ENCODE peak calls at places on chromosomes 2 and 18, in six cellular contexts. Z, U, W, J, Q and V are unnamed samples.

GRCh38 chr18:69936191-69936558 is 11.5 kb downstream of the CD226 start:
- DNase-seq in U (no peak), Z (peak), Q (no peak), J (no peak), W (no peak), V (peak)

GRCh38 chr2:140344842-140345241 is 1564.7 kb upstream of the NXPH2 start:
- DNase-seq in W (no peak), J (no peak), U (no peak), Z (no peak), Q (no peak), V (no peak)

GRCh38 chr2:38301340-38301968 is 75.6 kb downstream of the ATL2 start:
- DNase-seq in Q (no peak), Z (no peak), U (no peak), W (no peak), J (no peak), V (no peak)

GRCh38 chr2:9517118-9517782 is 38.4 kb downstream of the ADAM17 start:
- DNase-seq in W (no peak), J (no peak), Q (no peak), U (no peak), Z (no peak), V (no peak)

GRCh38 chr2:177753682-177754475 is 318.7 kb downstream of the PDE11A start:
- DNase-seq in J (peak), W (peak), U (peak), Z (peak), Q (peak), V (peak)

GRCh38 chr2:12244070-12244469 is 472.7 kb upstream of the TRIB2 start:
- DNase-seq in J (no peak), Q (no peak), W (no peak), U (no peak), Z (peak), V (no peak)

GRCh38 chr2:217900010-217900779 is 102.6 kb downstream of the TNS1 start:
- DNase-seq in W (no peak), Q (no peak), J (no peak), Z (no peak), U (no peak), V (no peak)

GRCh38 chr2:191170773-191171172 is 20.0 kb upstream of the STAT4 start:
- DNase-seq in Q (no peak), J (no peak), Z (no peak), W (no peak), U (no peak), V (no peak)

GRCh38 chr2:37652199-37652640 is 19.2 kb downstream of the CDC42EP3 start:
- DNase-seq in Q (no peak), U (no peak), Z (peak), J (no peak), W (no peak), V (no peak)

GRCh38 chr2:23606968-23607367 is 222.0 kb downstream of the KLHL29 start:
- DNase-seq in Q (no peak), W (no peak), U (no peak), Z (peak), J (no peak), V (no peak)

GRCh38 chr2:234768608-234769196 is 183.1 kb upstream of the SH3BP4 start:
- DNase-seq in U (no peak), Z (no peak), Q (no peak), W (no peak), J (no peak), V (no peak)

GRCh38 chr2:23703037-23703582 is 223.8 kb downstream of the ATAD2B start:
- DNase-seq in J (no peak), U (peak), Z (no peak), W (no peak), Q (no peak), V (no peak)

GRCh38 chr2:155792666-155793065 is 539.9 kb downstream of the NR4A2 start:
- DNase-seq in Z (no peak), J (no peak), U (no peak), W (no peak), Q (no peak), V (no peak)

GRCh38 chr2:16218161-16218560 is 277.8 kb downstream of the MYCN start:
- DNase-seq in W (no peak), U (no peak), Z (no peak), Q (no peak), J (no peak), V (no peak)

GRCh38 chr2:74328573-74328972 is 14.6 kb downstream of the SLC4A5 start:
- DNase-seq in W (no peak), U (no peak), Z (no peak), Q (no peak), J (no peak), V (no peak)

GRCh38 chr18:30245756-30246515 is 796.6 kb downstream of the DSC3 start:
- DNase-seq in U (no peak), Z (no peak), W (no peak), Q (no peak), J (no peak), V (no peak)

GRCh38 chr2:148909114-148909513 is 34.1 kb downstream of the KIF5C start:
- DNase-seq in U (no peak), J (no peak), Z (peak), Q (no peak), W (peak), V (no peak)

GRCh38 chr2:154813636-154814035 is 115.1 kb downstream of the KCNJ3 start:
- DNase-seq in W (no peak), Q (no peak), Z (no peak), U (no peak), J (no peak), V (no peak)

GRCh38 chr18:39564716-39565115 is 1999.1 kb upstream of the CELF4 start:
- DNase-seq in J (no peak), Q (no peak), W (no peak), U (no peak), Z (no peak), V (no peak)

GRCh38 chr2:120028795-120029194 is 15.9 kb downstream of the EPB41L5 start:
- DNase-seq in Q (no peak), U (no peak), W (no peak), Z (no peak), J (no peak), V (no peak)

GRCh38 chr2:79511320-79511951 is 1.4 kb upstream of the CTNNA2 start:
- DNase-seq in Q (no peak), U (no peak), J (no peak), Z (peak), W (peak), V (peak)

GRCh38 chr2:96470636-96471035 is 34.5 kb downstream of the NEURL3 start:
- DNase-seq in J (peak), U (no peak), Z (peak), Q (peak), W (peak), V (peak)

GRCh38 chr18:69447886-69448285 is 47.2 kb downstream of the DOK6 start:
- DNase-seq in J (no peak), Z (no peak), Q (no peak), W (no peak), U (no peak), V (no peak)

GRCh38 chr2:10733980-10734379 is 12.6 kb downstream of the ATP6V1C2 start:
- DNase-seq in Z (no peak), Q (no peak), J (no peak), W (no peak), U (no peak), V (no peak)

GRCh38 chr2:10733584-10733958 is 12.1 kb downstream of the ATP6V1C2 start:
- DNase-seq in Q (no peak), J (no peak), U (no peak), W (no peak), Z (no peak), V (no peak)

GRCh38 chr2:10738192-10738591 is 16.8 kb downstream of the ATP6V1C2 start:
- DNase-seq in J (no peak), Q (no peak), Z (no peak), W (no peak), U (no peak), V (no peak)

DNA sequence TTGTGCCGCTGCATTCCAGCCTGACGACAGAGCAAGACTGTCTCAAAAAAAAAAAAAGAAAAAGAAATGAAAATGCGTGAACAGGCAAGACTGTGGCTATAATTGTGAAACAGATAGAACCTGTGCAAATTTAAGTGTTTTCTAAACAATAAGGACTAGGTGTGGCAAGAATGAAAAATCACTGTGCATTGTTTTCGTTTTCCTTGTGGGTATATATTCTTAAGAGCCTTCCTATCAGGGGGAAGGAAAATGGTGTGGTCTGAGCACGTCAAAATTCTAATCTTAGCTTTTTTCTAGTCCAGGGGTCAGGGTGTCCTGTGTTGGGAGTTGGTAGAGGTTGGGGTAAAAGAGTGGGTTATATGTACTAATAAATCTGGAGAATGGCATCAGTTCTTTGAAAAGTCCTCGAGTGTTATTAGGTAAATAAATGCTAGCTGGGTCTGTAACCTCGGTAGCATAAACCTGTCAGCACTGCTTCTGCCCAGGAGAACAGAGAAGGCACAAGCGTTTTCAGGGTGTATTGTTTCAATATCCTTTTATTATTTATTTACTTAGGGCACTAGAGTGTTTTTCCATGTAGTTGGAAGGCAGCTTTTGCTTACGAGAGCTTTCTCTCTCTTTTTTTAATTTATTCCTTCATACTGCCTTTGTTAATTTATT is 11.6 kb downstream of the ATP6V1C2 start:
- DNase-seq in U (no peak), Z (no peak), Q (no peak), J (no peak), W (no peak), V (no peak)
- H3K4me3 ChIP-seq in U (no peak), Z (no peak), Q (no peak), J (no peak), W (no peak), V (no peak)

DNA sequence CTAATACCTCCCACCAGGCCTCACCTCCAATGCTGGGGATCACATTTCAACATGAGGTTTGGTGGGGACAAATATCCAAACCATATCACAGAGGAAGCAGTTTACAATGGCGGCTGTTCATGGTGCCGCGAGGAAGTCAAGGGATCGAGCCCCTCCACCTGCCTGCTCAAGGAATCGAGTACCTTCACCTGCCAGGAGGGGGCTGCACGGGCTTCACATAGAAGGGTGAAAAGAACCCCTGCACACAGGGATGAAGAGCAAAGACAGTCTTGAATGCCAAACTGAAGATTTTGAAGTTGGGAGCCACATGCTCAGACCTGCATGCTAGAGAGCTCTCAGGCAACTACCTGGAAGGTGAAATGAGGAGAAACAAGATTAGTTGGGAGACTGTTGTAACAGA is 110.3 kb downstream of the KCNF1 start:
- DNase-seq in U (no peak), Z (no peak), Q (no peak), J (no peak), W (no peak), V (no peak)
- TF ChIP-seq CTCF in U (no peak), Z (no peak), Q (no peak), J (no peak), W (no peak), V (no peak)

GRCh38 chr18:49368876-49369440 is 91.5 kb downstream of the DYM start:
- DNase-seq in W (no peak), Q (no peak), J (peak), U (no peak), Z (peak), V (no peak)
- H3K4me3 ChIP-seq in W (no peak), Q (peak), J (no peak), U (no peak), Z (no peak), V (no peak)

GRCh38 chr2:164911832-164912231 is 43.5 kb downstream of the SLC38A11 start:
- DNase-seq in Z (no peak), W (no peak), U (no peak), J (no peak), Q (no peak), V (no peak)

GRCh38 chr2:164917296-164917903 is 37.9 kb downstream of the SLC38A11 start:
- DNase-seq in J (peak), Q (no peak), U (no peak), Z (peak), W (peak), V (peak)

GRCh38 chr2:164910091-164910899 is 45.0 kb downstream of the SLC38A11 start:
- DNase-seq in J (peak), W (no peak), U (no peak), Z (peak), Q (no peak), V (no peak)

GRCh38 chr2:164913011-164913410 is 42.3 kb downstream of the SLC38A11 start:
- DNase-seq in Q (no peak), J (no peak), U (no peak), Z (no peak), W (no peak), V (no peak)

DNA sequence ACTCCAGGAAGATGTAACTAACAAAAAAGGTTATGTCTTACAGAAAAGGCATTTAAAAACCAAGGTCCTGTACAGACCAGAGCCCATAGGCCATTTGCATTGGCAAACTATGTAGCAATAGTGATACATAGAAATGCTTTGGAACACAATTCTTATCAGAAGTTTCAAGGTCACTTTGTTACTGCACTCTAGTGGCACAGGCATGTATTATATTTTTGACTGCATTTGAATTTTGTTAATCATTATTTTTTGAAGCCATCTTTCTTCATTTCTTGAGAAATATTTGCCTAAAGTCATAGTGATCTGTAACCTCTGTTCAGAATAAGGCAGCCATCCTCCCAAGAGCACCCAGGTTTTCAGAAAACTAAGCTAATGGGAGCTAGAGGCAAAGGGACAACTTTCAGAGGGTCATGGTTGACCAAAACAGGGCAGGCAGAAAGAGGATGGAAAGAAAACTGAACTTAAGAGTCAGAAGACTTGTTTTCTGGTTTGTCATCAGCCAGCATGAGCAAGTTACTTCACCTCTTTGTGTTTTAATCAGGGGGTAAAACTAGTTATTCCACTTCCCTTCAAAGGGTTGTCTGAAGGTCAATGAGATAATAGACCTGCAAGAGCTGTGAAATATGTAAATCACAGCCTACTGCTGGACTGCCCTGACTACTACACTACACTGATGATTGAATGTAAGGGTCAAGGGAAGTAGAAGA is 41.5 kb downstream of the SLC38A11 start:
- DNase-seq in J (no peak), W (no peak), U (no peak), Z (peak), Q (no peak), V (no peak)
- TF ChIP-seq CTCF in J (peak), W (no peak), U (peak), Z (peak), Q (peak), V (peak)

GRCh38 chr2:54461251-54461650 is 5.1 kb downstream of the SPTBN1 start:
- DNase-seq in U (no peak), J (no peak), W (no peak), Z (peak), Q (no peak), V (no peak)

GRCh38 chr2:54455584-54456525 is at the start of gene SPTBN1:
- DNase-seq in U (peak), W (peak), Q (peak), J (peak), Z (peak), V (peak)

GRCh38 chr2:54456526-54457325 is 599 bp downstream of the SPTBN1 start:
- DNase-seq in W (peak), Q (peak), Z (peak), U (no peak), J (no peak), V (peak)

GRCh38 chr2:54457326-54458023 is 1.3 kb downstream of the SPTBN1 start:
- DNase-seq in Z (peak), J (peak), Q (peak), W (peak), U (no peak), V (no peak)

GRCh38 chr2:54459037-54459441 is 2.9 kb downstream of the SPTBN1 start:
- DNase-seq in U (no peak), W (no peak), Z (peak), J (no peak), Q (no peak), V (no peak)
- H3K4me3 ChIP-seq in U (peak), W (no peak), Z (peak), J (peak), Q (peak), V (peak)

DNA sequence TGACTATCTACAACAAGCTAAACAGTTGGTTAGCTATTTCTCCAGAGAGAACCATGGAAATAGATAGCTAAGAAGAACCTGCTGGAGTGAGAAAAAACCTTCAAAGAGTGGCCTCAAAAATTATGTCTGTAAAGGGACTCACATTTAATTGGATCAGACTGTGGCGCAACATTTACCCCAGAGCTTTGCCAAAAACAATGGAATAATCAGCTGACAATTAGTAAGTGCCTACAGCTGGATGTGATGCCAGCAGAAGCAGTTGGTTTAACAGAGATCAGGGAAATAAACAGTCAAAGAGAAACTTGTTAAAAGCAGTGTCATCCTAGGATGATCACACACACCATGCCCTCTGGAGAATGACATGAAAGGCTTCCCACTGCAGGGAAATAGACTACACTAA is 310.7 kb downstream of the CLIP4 start:
- DNase-seq in U (no peak), Q (no peak), W (no peak), J (no peak), Z (no peak), V (no peak)
- TF ChIP-seq CTCF in U (no peak), Q (no peak), W (no peak), J (no peak), Z (no peak), V (no peak)

GRCh38 chr18:46222710-46223360 is 118.7 kb downstream of the HAUS1 start:
- DNase-seq in U (no peak), W (no peak), J (no peak), Q (no peak), Z (no peak), V (no peak)
- H3K4me3 ChIP-seq in U (no peak), W (no peak), J (no peak), Q (no peak), Z (no peak), V (no peak)